ENCODE peak calls at places on chromosomes 16 and 17, in nine cellular contexts. B is CD8-positive, alpha-beta memory T cell; S is NCI-H510A treated with DMSO at 0.1 percent for 48 hours; C is HTR-8/SVneo; E is heart left ventricle; U is NCI-H1417; X is dermis microvascular lymphatic vessel endothelial cell; J is HCT116; O is NCI-H1105. D is an unnamed sample.

GRCh38 chr16:51734220-51734619 is 583.1 kb upstream of the SALL1 start:
- DNase-seq in O (peak; percentile 62), J (no peak), X (no peak), C (no peak), B (no peak), U (peak; percentile 17), E (no peak), S (peak; percentile 93), D (no peak)

GRCh38 chr17:40021471-40021961 is 6.3 kb downstream of the CSF3 start:
- DNase-seq in C (peak; percentile 85), O (no peak), B (no peak), S (no peak), J (no peak), E (no peak), U (no peak), X (peak; percentile 85), D (peak; percentile 22)

GRCh38 chr16:85554114-85554790 is 58.9 kb upstream of the GSE1 start:
- DNase-seq in J (peak; percentile 80), X (peak; percentile 45), U (peak; percentile 82), E (peak; percentile 81), C (peak; percentile 79), B (peak; percentile 88), S (peak; percentile 33), O (peak; percentile 35), D (peak; percentile 63)

GRCh38 chr17:66283971-66284370 is 18.4 kb upstream of the PRKCA start:
- DNase-seq in C (no peak), E (no peak), B (no peak), S (no peak), U (no peak), O (no peak), X (no peak), J (no peak), D (no peak)

GRCh38 chr16:85651822-85652430 is 36.8 kb downstream of the GINS2 start:
- DNase-seq in X (no peak), B (no peak), O (no peak), U (peak; percentile 74), C (no peak), S (peak; percentile 29), J (no peak), E (no peak), D (peak; percentile 38)

GRCh38 chr16:80299416-80299815 is 241.4 kb upstream of the DYNLRB2 start:
- DNase-seq in X (peak; percentile 8), B (no peak), E (no peak), U (no peak), J (no peak), S (peak; percentile 3), O (no peak), C (no peak), D (no peak)

GRCh38 chr16:88569614-88569984 is 604 bp upstream of the ZC3H18 start:
- DNase-seq in O (no peak), C (no peak), B (no peak), X (no peak), E (no peak), U (no peak), J (no peak), S (no peak), D (no peak)

GRCh38 chr17:1055751-1056645 is 59.1 kb downstream of the TIMM22 start:
- DNase-seq in O (peak; percentile 24), B (peak; percentile 59), X (peak; percentile 76), C (peak; percentile 78), S (no peak), U (peak; percentile 60), J (no peak), E (peak; percentile 76), D (peak; percentile 53)

GRCh38 chr16:17106243-17106791 is 364.4 kb downstream of the XYLT1 start:
- DNase-seq in U (no peak), O (no peak), J (no peak), C (no peak), X (no peak), B (no peak), S (no peak), E (no peak), D (no peak)

GRCh38 chr16:84617068-84617630 is 729 bp downstream of the COTL1 start:
- DNase-seq in E (peak; percentile 23), O (no peak), S (no peak), C (no peak), X (no peak), B (peak; percentile 65), J (no peak), U (peak; percentile 64), D (peak; percentile 52)

GRCh38 chr16:10620120-10620519 is 39.7 kb upstream of the EMP2 start:
- DNase-seq in O (no peak), E (no peak), U (no peak), C (no peak), B (no peak), S (no peak), J (no peak), X (no peak), D (no peak)

GRCh38 chr17:81194941-81195901 is 27.5 kb downstream of the CEP131 start:
- DNase-seq in X (no peak), C (no peak), B (no peak), U (no peak), E (peak; percentile 39), S (no peak), J (no peak), O (no peak), D (no peak)

GRCh38 chr16:57041182-57042156 is 50.9 kb upstream of the CPNE2 start:
- DNase-seq in C (no peak), S (no peak), O (no peak), B (peak; percentile 93), E (no peak), U (no peak), X (no peak), J (no peak), D (peak; percentile 25)